ENCODE peak calls at places on chromosomes 5 and 9, in four cellular contexts. M is NB4, J is H1, P is K562. Y is an unnamed sample.

GRCh38 chr5:11239261-11239660 is 478.2 kb upstream of the DAP start:
- DNase-seq in M (no peak), J (no peak), P (no peak), Y (no peak)

GRCh38 chr5:134223406-134224251 is 2.2 kb downstream of the PPP2CA start:
- DNase-seq in M (peak), J (no peak), P (no peak), Y (no peak)

GRCh38 chr5:96288166-96288844 is 144.7 kb downstream of the PCSK1 start:
- DNase-seq in M (no peak), J (no peak), P (no peak), Y (no peak)

GRCh38 chr5:119417891-119418781 is 34.2 kb upstream of the HSD17B4 start:
- DNase-seq in M (peak), J (no peak), P (no peak), Y (no peak)

GRCh38 chr5:24539625-24540024 is 105.2 kb downstream of the CDH10 start:
- DNase-seq in M (no peak), J (no peak), P (no peak), Y (no peak)

GRCh38 chr9:133534346-133535284 is at the start of gene ADAMTSL2:
- DNase-seq in M (peak), J (peak), P (no peak), Y (peak)

GRCh38 chr9:70530716-70531115 is 116.3 kb upstream of the KLF9 start:
- DNase-seq in M (no peak), J (no peak), P (no peak), Y (no peak)

GRCh38 chr5:38509185-38509584 is 47.3 kb downstream of the LIFR start:
- DNase-seq in M (no peak), J (no peak), P (no peak), Y (no peak)

GRCh38 chr9:78436873-78437272 is 139.9 kb downstream of the PSAT1 start:
- DNase-seq in M (no peak), J (no peak), P (no peak), Y (no peak)

GRCh38 chr5:170273968-170274710 is 23.4 kb downstream of the LCP2 start:
- DNase-seq in M (peak), J (peak), P (peak), Y (peak)

GRCh38 chr9:129316281-129317030 is 138.4 kb upstream of the IER5L start:
- DNase-seq in M (no peak), J (no peak), P (no peak), Y (no peak)
- TF ChIP-seq MAX in M (no peak), J (no peak), P (no peak), Y (no peak)

DNA sequence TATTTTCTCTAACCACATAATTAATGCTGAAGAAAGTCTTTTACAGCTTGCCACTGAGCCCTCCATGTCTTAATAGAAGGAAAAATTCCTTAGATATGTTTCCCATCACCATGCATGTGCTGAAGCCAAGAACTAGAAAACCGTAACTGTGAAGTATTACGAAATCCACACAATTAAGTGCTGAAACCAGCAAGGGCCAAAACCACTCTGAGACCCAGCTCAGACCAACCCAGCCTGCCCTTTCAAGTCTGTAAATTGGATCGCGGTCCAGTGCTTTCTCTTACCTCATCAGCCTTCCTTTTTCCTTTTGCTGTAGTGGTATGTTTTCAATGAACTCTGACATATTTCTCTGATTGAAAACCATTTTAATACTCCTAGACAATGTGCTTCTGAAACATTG is 26.3 kb downstream of the SEMA5A start:
- DNase-seq in M (no peak), J (no peak), P (no peak), Y (no peak)
- TF ChIP-seq MAX in M (no peak), J (no peak), P (no peak), Y (no peak)

GRCh38 chr9:126399251-126399650 is 72.6 kb downstream of the MVB12B start:
- DNase-seq in M (no peak), J (no peak), P (no peak), Y (no peak)
- TF ChIP-seq MAX in M (no peak), J (no peak), P (no peak), Y (no peak)

GRCh38 chr9:13267743-13268142 is 11.7 kb downstream of the MPDZ start:
- DNase-seq in M (no peak), J (no peak), P (peak), Y (no peak)
- TF ChIP-seq MAX in M (no peak), J (no peak), P (no peak), Y (no peak)

DNA sequence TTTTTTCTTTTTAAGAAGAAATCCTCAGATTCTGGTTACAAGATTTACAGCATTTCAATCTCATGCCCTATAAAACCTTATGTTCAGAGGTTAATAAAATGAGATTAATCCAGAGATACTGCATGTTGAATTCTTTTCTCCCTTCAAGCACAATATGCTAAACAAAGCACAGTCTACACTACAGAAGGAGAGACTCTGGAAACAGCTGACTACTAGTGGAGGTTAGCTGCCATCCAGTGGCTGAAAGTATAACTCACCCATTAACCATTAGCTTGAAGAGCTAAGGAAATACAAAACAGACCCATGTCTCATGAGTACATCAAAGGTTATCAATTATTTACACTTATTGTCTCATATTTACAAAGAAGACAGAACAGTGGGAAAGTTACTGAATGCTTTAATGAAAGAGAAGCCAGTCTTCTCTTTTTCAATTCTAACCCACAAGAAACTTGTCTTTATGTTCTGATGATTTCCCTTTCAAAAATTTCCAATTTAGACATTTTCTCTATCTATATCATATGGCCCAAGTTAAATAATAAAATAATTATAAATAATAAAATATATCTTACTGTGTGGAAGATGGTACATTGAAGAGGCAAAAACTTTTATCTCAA is 12.7 kb upstream of the DNAH5 start:
- DNase-seq in M (peak), J (no peak), P (peak), Y (peak)
- TF ChIP-seq MAX in M (no peak), J (no peak), P (no peak), Y (no peak)

DNA sequence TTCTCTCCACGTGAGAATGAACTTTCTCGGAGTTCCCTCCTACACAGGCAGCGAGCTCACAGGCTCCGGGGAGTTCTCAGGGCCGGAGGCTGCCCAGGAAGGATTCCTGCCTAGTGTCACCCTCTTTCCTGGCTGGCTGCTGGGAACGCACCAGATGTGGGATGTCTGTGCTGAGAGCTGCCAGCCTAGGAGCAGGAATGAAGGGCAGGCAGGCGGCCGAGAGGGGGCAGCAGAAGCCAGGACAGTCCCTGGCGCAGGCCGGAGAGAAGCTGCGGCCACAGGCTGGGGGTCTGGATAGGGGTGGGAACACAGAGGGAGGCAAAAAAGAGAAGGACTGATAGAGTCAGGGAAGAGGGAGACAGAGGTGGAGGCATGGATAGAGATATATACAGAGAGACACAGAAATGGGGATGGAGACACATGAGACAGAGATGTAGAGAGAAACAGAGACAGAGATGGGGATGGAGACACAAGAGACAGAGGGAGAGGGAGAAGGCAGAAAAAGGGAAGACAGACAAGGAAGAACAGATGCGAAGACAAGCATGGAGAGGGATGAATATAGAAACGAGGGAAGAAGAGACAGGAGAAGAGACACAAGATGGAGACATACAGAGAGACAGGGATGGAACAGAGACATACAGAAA is 25.3 kb upstream of the ENHO start:
- DNase-seq in M (peak), J (peak), P (peak), Y (peak)
- TF ChIP-seq MAX in M (no peak), J (no peak), P (no peak), Y (no peak)

GRCh38 chr5:80653497-80653896 is 955 bp upstream of the MSH3 start:
- DNase-seq in M (peak), J (no peak), P (peak), Y (no peak)

GRCh38 chr5:80654054-80654390 is 430 bp upstream of the MSH3 start:
- DNase-seq in M (peak), J (no peak), P (peak), Y (no peak)

GRCh38 chr5:80654391-80655230 is at the start of the genes DHFR and MSH3:
- DNase-seq in M (peak), J (peak), P (peak), Y (peak)

GRCh38 chr5:80656425-80656824 is 1.6 kb upstream of the DHFR start:
- DNase-seq in M (peak), J (no peak), P (peak), Y (no peak)

DNA sequence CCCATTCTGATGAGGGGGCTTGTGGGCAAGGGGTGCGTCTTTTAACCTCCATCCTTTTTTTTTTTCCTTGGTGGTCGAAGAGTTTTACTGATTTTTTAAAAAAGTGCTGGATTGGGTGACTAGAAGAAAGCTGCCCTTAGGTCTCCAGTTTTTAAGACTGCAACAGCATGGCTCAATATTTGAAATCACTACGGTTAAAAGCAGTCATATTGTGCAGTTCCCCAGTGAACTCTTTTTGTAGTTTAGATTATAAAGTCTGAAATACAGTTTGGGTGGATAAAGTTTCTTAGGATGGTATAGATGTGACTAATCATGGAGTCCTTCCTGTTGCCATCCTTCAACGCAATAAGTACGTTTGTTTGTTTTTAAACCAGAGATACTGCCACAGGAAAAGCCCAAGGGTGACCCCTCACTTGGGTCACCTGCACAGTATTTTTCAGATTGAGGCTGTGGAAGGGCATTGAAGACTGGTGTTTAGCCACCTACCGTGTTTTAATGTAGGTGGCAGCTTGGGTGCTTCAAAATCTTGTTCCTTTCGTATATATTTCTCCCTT is 525 bp upstream of the DHFR start:
- DNase-seq in M (peak), J (no peak), P (peak), Y (no peak)
- TF ChIP-seq MAX in M (no peak), J (no peak), P (no peak), Y (no peak)

GRCh38 chr9:122820490-122820845 is 7.9 kb downstream of the PDCL start:
- DNase-seq in M (no peak), J (no peak), P (no peak), Y (no peak)

GRCh38 chr9:122821278-122821952 is 7.0 kb downstream of the PDCL start:
- DNase-seq in M (peak), J (no peak), P (peak), Y (no peak)

GRCh38 chr9:122822056-122822455 is 6.3 kb downstream of the PDCL start:
- DNase-seq in M (no peak), J (no peak), P (no peak), Y (no peak)

GRCh38 chr9:122819791-122820489 is 8.4 kb downstream of the PDCL start:
- DNase-seq in M (no peak), J (no peak), P (no peak), Y (no peak)

GRCh38 chr9:122819326-122819725 is 9.1 kb downstream of the PDCL start:
- DNase-seq in M (no peak), J (no peak), P (no peak), Y (no peak)
- TF ChIP-seq MAX in M (no peak), J (no peak), P (no peak), Y (no peak)

GRCh38 chr9:89804766-89805531 is 200.1 kb downstream of the GADD45G start:
- DNase-seq in M (no peak), J (no peak), P (no peak), Y (no peak)
- TF ChIP-seq MAX in M (no peak), J (no peak), P (no peak), Y (no peak)

DNA sequence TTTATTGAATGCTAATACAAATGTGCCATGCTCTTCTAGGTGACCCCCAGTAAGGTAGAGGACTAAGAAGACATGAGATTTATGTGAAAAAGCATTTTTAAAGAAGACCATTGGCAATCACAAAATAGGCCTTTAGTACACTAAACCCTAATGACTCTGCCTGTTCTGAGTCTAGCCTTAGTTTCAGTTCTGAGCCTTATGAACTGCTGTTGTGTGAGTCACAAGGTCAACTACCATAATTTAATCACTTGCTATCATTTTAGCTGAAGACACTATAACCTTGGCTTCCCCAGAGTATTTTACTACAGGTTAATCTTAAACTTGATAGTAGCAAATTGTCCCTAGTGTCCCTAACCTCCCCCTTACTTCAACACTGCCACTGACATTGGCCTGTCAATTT is 34.4 kb downstream of the APC start:
- DNase-seq in M (no peak), J (no peak), P (no peak), Y (no peak)
- TF ChIP-seq MAX in M (no peak), J (no peak), P (no peak), Y (no peak)

Y was measured in WTC11.